ENCODE peak calls at places on chromosomes 4 and X, in nine cellular contexts. T is NCI-H1105; G is T-helper 1 cell; E is activated naive CD4-positive, alpha-beta T cell treated with anti-CD3 and anti-CD28 coated beads, Interleukin-2, amount 10 ng/mL, durations not matched to agents 7 days and 5 days; U is Ammon's horn; Q is renal cortical epithelial cell; W is AG10803; H is NCI-H69; P is HAP-1. S is an unnamed sample.

GRCh38 chrX:68677998-68678397 is 30.5 kb downstream of the STARD8 start:
- DNase-seq in U (no peak), W (no peak), T (no peak), E (no peak), H (no peak), P (no peak), G (no peak), Q (no peak), S (no peak)

GRCh38 chr4:17494258-17494657 is 17.6 kb downstream of the QDPR start:
- DNase-seq in G (no peak), Q (peak), P (no peak), U (peak), W (peak), E (no peak), H (peak), T (no peak), S (no peak)

GRCh38 chrX:81414630-81415029 is 212.7 kb downstream of the SH3BGRL start:
- DNase-seq in U (peak), T (no peak), Q (peak), G (no peak), W (peak), E (no peak), H (no peak), P (no peak), S (no peak)

GRCh38 chr4:157896726-157897125 is 276.1 kb downstream of the GASK1B start:
- DNase-seq in T (no peak), W (no peak), H (peak), G (no peak), E (no peak), Q (no peak), U (no peak), P (no peak), S (no peak)

GRCh38 chrX:15151267-15152196 is 118.4 kb downstream of the ASB9 start:
- DNase-seq in G (peak), H (peak), E (peak), Q (peak), T (no peak), P (no peak), U (no peak), W (no peak), S (no peak)

GRCh38 chr4:67549123-67549522 is 3.8 kb upstream of the CENPC start:
- DNase-seq in Q (peak), T (peak), E (no peak), H (peak), G (no peak), W (no peak), U (peak), P (peak), S (peak)

GRCh38 chr4:40916880-40917279 is 167.1 kb downstream of the NSUN7 start:
- DNase-seq in E (peak), W (peak), P (peak), G (no peak), T (no peak), H (peak), Q (peak), U (no peak), S (no peak)

GRCh38 chrX:148691456-148691855 is 191.0 kb downstream of the AFF2 start:
- DNase-seq in G (no peak), Q (no peak), P (no peak), U (no peak), H (no peak), E (no peak), T (no peak), W (peak), S (no peak)

GRCh38 chrX:95903490-95903889 is 781.2 kb upstream of the DIAPH2 start:
- DNase-seq in Q (no peak), H (no peak), P (peak), E (no peak), G (no peak), T (no peak), W (no peak), U (no peak), S (no peak)

GRCh38 chr4:7699040-7699439 is 240.6 kb downstream of the AFAP1 start:
- DNase-seq in H (no peak), Q (no peak), T (no peak), W (peak), G (no peak), P (no peak), E (no peak), U (no peak), S (no peak)

GRCh38 chrX:72276478-72276953 is 532 bp downstream of the RPS4X start:
- DNase-seq in Q (no peak), H (no peak), T (no peak), G (no peak), U (no peak), P (no peak), E (no peak), W (no peak), S (no peak)

GRCh38 chrX:3257471-3257870 is 89.0 kb downstream of the MXRA5 start:
- DNase-seq in U (no peak), G (no peak), E (no peak), P (no peak), W (peak), H (no peak), T (no peak), Q (no peak), S (no peak)

GRCh38 chr4:118351851-118352827 is 664 bp downstream of the PRSS12 start:
- DNase-seq in W (no peak), H (peak), Q (no peak), G (peak), P (peak), T (peak), U (no peak), E (peak), S (peak)

GRCh38 chrX:12292996-12293765 is 154.9 kb downstream of the FRMPD4 start:
- DNase-seq in U (no peak), G (no peak), E (no peak), P (no peak), H (no peak), W (peak), Q (no peak), T (no peak), S (no peak)

GRCh38 chr4:89598602-89599001 is 238.4 kb downstream of the SNCA start:
- DNase-seq in T (no peak), E (no peak), P (peak), U (no peak), H (peak), W (no peak), Q (peak), G (no peak), S (no peak)

GRCh38 chr4:45423876-45424275 is 697.5 kb upstream of the GNPDA2 start:
- DNase-seq in H (peak), T (no peak), U (no peak), E (no peak), Q (no peak), W (no peak), P (no peak), G (no peak), S (no peak)

S was measured in memory B cell.